ENCODE peak calls at places on chromosome 6, in seven cellular contexts. D is left kidney; A is activated CD4-positive, alpha-beta T cell treated with anti-CD3 and anti-CD28 coated beads for 24 hours; O is activated naive CD8-positive, alpha-beta T cell treated with anti-CD3 and anti-CD28 coated beads for 36 hours; Q is WERI-Rb-1; R is SK-N-MC; K is bronchial epithelial cell. B is an unnamed sample.
A peak's percentile ranks its signal among the peaks of the same experiment; 100 is the strongest.

GRCh38 chr6:97947841-97948240 is 664.8 kb upstream of the MMS22L start:
- DNase-seq in R (peak; percentile 22), D (peak; percentile 10), A (no peak), K (peak; percentile 99), O (no peak), Q (no peak), B (peak; percentile 94)

GRCh38 chr6:11413112-11413687 is 124.3 kb upstream of the TMEM170B start:
- DNase-seq in Q (no peak), A (no peak), D (no peak), O (no peak), K (no peak), R (no peak), B (no peak)

GRCh38 chr6:2132416-2132815 is 113.0 kb downstream of the GMDS start:
- DNase-seq in Q (no peak), K (peak; percentile 80), R (no peak), D (peak; percentile 35), A (no peak), O (no peak), B (peak; percentile 78)

GRCh38 chr6:31418251-31418650 is 14.9 kb downstream of the MICA start:
- DNase-seq in K (no peak), R (no peak), A (no peak), D (no peak), Q (no peak), O (no peak), B (no peak)

GRCh38 chr6:111692327-111693164 is 86.9 kb upstream of the TRAF3IP2 start:
- DNase-seq in Q (no peak), R (no peak), O (no peak), D (peak; percentile 59), A (no peak), K (peak; percentile 10), B (no peak)

GRCh38 chr6:45741437-45742166 is 274.1 kb downstream of the CLIC5 start:
- DNase-seq in A (no peak), K (no peak), R (no peak), D (no peak), O (peak; percentile 16), Q (no peak), B (no peak)

GRCh38 chr6:131999545-132000146 is 48.5 kb upstream of the CCN2 start:
- DNase-seq in Q (no peak), O (no peak), K (no peak), A (no peak), D (no peak), R (no peak), B (no peak)

GRCh38 chr6:158785036-158785435 is 34.1 kb downstream of the EZR start:
- DNase-seq in O (no peak), R (no peak), Q (no peak), K (no peak), A (no peak), D (peak; percentile 53), B (no peak)

GRCh38 chr6:41442800-41443501 is 103.2 kb upstream of the FOXP4 start:
- DNase-seq in K (no peak), Q (peak; percentile 83), D (peak; percentile 99), A (no peak), R (no peak), O (no peak), B (no peak)

GRCh38 chr6:10585232-10585887 is 64.2 kb downstream of the GCNT2 start:
- DNase-seq in A (no peak), D (peak; percentile 31), R (no peak), O (no peak), Q (no peak), K (no peak), B (no peak)

GRCh38 chr6:6230286-6230685 is 90.2 kb downstream of the F13A1 start:
- DNase-seq in D (no peak), A (no peak), Q (peak; percentile 99), K (no peak), O (no peak), R (no peak), B (no peak)

GRCh38 chr6:4313044-4313686 is 177.8 kb upstream of the ECI2 start:
- DNase-seq in K (peak; percentile 97), O (no peak), D (no peak), Q (no peak), A (no peak), R (no peak), B (peak; percentile 95)

GRCh38 chr6:5279891-5280338 is 18.6 kb downstream of the FARS2 start:
- DNase-seq in R (no peak), Q (no peak), A (no peak), O (peak; percentile 20), D (no peak), K (peak; percentile 15), B (no peak)

GRCh38 chr6:8539446-8539845 is 104.1 kb upstream of the SLC35B3 start:
- DNase-seq in A (no peak), O (no peak), K (peak; percentile 48), D (peak; percentile 8), Q (no peak), R (peak; percentile 51), B (peak; percentile 33)

GRCh38 chr6:105346052-105346451 is 56.8 kb downstream of the PREP start:
- DNase-seq in K (peak; percentile 85), Q (no peak), R (no peak), O (no peak), D (peak; percentile 29), A (no peak), B (peak; percentile 89)

GRCh38 chr6:122187186-122187585 is 212.3 kb upstream of the HSF2 start:
- DNase-seq in A (no peak), Q (no peak), K (no peak), R (no peak), O (no peak), D (no peak), B (no peak)

GRCh38 chr6:125748534-125749111 is 809 bp upstream of the HEY2 start:
- DNase-seq in A (no peak), R (no peak), O (no peak), Q (no peak), D (peak; percentile 59), K (peak; percentile 20), B (peak; percentile 29)

GRCh38 chr6:78844899-78845298 is 22.5 kb upstream of the IRAK1BP1 start:
- DNase-seq in D (peak; percentile 13), R (no peak), O (no peak), A (no peak), Q (no peak), K (no peak), B (no peak)

GRCh38 chr6:140044626-140045025 is 670.2 kb upstream of the CITED2 start:
- DNase-seq in O (no peak), K (no peak), R (no peak), Q (no peak), D (no peak), A (no peak), B (no peak)

GRCh38 chr6:51462896-51463679 is 624.3 kb downstream of the PKHD1 start:
- DNase-seq in A (no peak), D (peak; percentile 90), O (no peak), Q (no peak), K (no peak), R (no peak), B (no peak)

GRCh38 chr6:62746968-62747367 is 460.9 kb upstream of the KHDRBS2 start:
- DNase-seq in Q (no peak), R (no peak), O (no peak), D (no peak), K (no peak), A (no peak), B (no peak)

GRCh38 chr6:145798530-145798929 is 16.1 kb downstream of the FBXO30 start:
- DNase-seq in O (no peak), Q (no peak), A (no peak), K (no peak), R (no peak), D (no peak), B (no peak)

GRCh38 chr6:155414049-155414448 is 41.6 kb downstream of the NOX3 start:
- DNase-seq in R (no peak), D (no peak), O (no peak), A (no peak), Q (no peak), K (no peak), B (no peak)

GRCh38 chr6:26215200-26216014 is 128.2 kb downstream of the HFE start:
- DNase-seq in Q (no peak), R (no peak), O (peak; percentile 50), D (peak; percentile 88), K (peak; percentile 47), A (no peak), B (peak; percentile 54)

GRCh38 chr6:165684333-165684732 is 21.3 kb upstream of the PDE10A start:
- DNase-seq in K (no peak), O (no peak), R (no peak), D (no peak), A (no peak), Q (no peak), B (no peak)

GRCh38 chr6:39850897-39851296 is 58.7 kb downstream of the DAAM2 start:
- DNase-seq in O (no peak), D (no peak), A (no peak), Q (no peak), K (no peak), R (no peak), B (no peak)

GRCh38 chr6:17115251-17116089 is 13.6 kb downstream of the STMND1 start:
- DNase-seq in Q (no peak), D (peak; percentile 43), K (peak; percentile 95), R (no peak), O (no peak), A (no peak), B (peak; percentile 79)

GRCh38 chr6:28817808-28818145 is 106.0 kb downstream of the TRIM27 start:
- DNase-seq in K (no peak), D (no peak), Q (no peak), A (no peak), O (no peak), R (no peak), B (no peak)

GRCh38 chr6:35742842-35743241 is 6.0 kb downstream of the ARMC12 start:
- DNase-seq in A (no peak), O (no peak), D (peak; percentile 39), Q (no peak), R (no peak), K (no peak), B (no peak)

GRCh38 chr6:81614292-81614691 is 138.2 kb downstream of the TENT5A start:
- DNase-seq in R (peak; percentile 94), A (no peak), Q (no peak), O (no peak), D (no peak), K (peak; percentile 15), B (no peak)

GRCh38 chr6:67615796-67616195 is 1019.3 kb upstream of the ADGRB3 start:
- DNase-seq in K (no peak), R (no peak), Q (no peak), A (no peak), O (no peak), D (no peak), B (no peak)

GRCh38 chr6:135033238-135033637 is 21.4 kb downstream of the HBS1L start:
- DNase-seq in Q (no peak), R (no peak), K (no peak), A (no peak), D (no peak), O (no peak), B (peak; percentile 47)

GRCh38 chr6:169639653-169640278 is 62.1 kb downstream of the WDR27 start:
- DNase-seq in O (no peak), D (peak; percentile 64), R (no peak), A (no peak), K (no peak), Q (no peak), B (no peak)

GRCh38 chr6:146950351-146950835 is 253.8 kb upstream of the STXBP5 start:
- DNase-seq in D (peak; percentile 8), K (peak; percentile 11), A (no peak), Q (no peak), R (no peak), O (no peak), B (no peak)

GRCh38 chr6:46172176-46172575 is 1.4 kb upstream of the ENPP5 start:
- DNase-seq in R (no peak), Q (no peak), K (no peak), D (no peak), O (no peak), A (no peak), B (no peak)

GRCh38 chr6:12414096-12414675 is 124.0 kb downstream of the EDN1 start:
- DNase-seq in R (no peak), Q (no peak), K (no peak), O (no peak), D (no peak), A (no peak), B (no peak)

GRCh38 chr6:137845460-137845859 is 21.6 kb upstream of the TNFAIP3 start:
- DNase-seq in R (no peak), A (no peak), O (no peak), Q (no peak), K (peak; percentile 55), D (no peak), B (no peak)

GRCh38 chr6:4169028-4169789 is 33.8 kb upstream of the ECI2 start:
- DNase-seq in D (no peak), Q (no peak), A (no peak), K (no peak), O (no peak), R (no peak), B (no peak)

B was measured in mammary epithelial cell.